ENCODE peak calls at places on chromosomes 3 and 15, in seven cellular contexts. A, U, T, N, S, H and Z are unnamed samples. For H3K27me3, the result is how much of the 10 kb centered on the place peaks cover.

GRCh38 chr15:79007066-79007465 is 62.2 kb upstream of the CTSH start:
- DNase-seq in U (peak), T (peak), N (no peak), H (peak), A (no peak), S (no peak), Z (peak)

GRCh38 chr15:30985081-30985531 is 6.3 kb downstream of the MTMR10 start:
- DNase-seq in N (no peak), H (peak), S (peak), A (no peak), T (peak), U (no peak), Z (no peak)

GRCh38 chr15:48806151-48806550 is 4.7 kb downstream of the CEP152 start:
- DNase-seq in A (no peak), N (no peak), U (no peak), H (no peak), S (no peak), T (no peak), Z (no peak)

GRCh38 chr15:74482661-74483060 is 21.7 kb upstream of the UBL7 start:
- DNase-seq in U (no peak), N (no peak), S (no peak), A (no peak), T (no peak), H (peak), Z (no peak)

GRCh38 chr3:40971191-40972168 is 227.8 kb upstream of the CTNNB1 start:
- DNase-seq in U (peak), S (peak), A (no peak), H (no peak), N (no peak), T (peak), Z (peak)

GRCh38 chr3:124442463-124442862 is 287.8 kb upstream of the UMPS start:
- DNase-seq in U (no peak), N (no peak), S (no peak), H (no peak), A (no peak), T (no peak), Z (no peak)

GRCh38 chr15:87167706-87168105 is 1088.0 kb downstream of the AGBL1 start:
- DNase-seq in T (no peak), H (no peak), N (no peak), S (no peak), A (no peak), U (no peak), Z (no peak)

GRCh38 chr3:186821429-186822367 is 15.4 kb upstream of the RFC4 start:
- DNase-seq in U (no peak), H (peak), N (no peak), T (no peak), A (no peak), S (peak), Z (peak)

GRCh38 chr3:128763967-128764366 is 38.0 kb downstream of the RAB7A start:
- DNase-seq in A (no peak), T (no peak), N (no peak), U (no peak), S (no peak), H (no peak), Z (no peak)

GRCh38 chr3:131537531-131537930 is 34.8 kb upstream of the MRPL3 start:
- DNase-seq in U (no peak), T (no peak), H (no peak), A (no peak), N (no peak), S (no peak), Z (no peak)

GRCh38 chr15:85673326-85673725 is 121.4 kb downstream of the KLHL25 start:
- DNase-seq in N (no peak), H (no peak), S (no peak), A (no peak), T (no peak), U (no peak), Z (no peak)

GRCh38 chr3:194268659-194269487 is 82.3 kb downstream of the CPN2 start:
- DNase-seq in H (no peak), S (no peak), T (peak), A (no peak), N (no peak), U (peak), Z (no peak)

GRCh38 chr3:39505866-39506738 is 38.6 kb downstream of the MOBP start:
- DNase-seq in N (no peak), S (no peak), U (no peak), H (no peak), A (no peak), T (no peak), Z (no peak)

GRCh38 chr15:67043939-67044771 is 21.2 kb upstream of the SMAD3 start:
- DNase-seq in A (no peak), N (no peak), U (no peak), S (peak), T (no peak), H (no peak), Z (no peak)

GRCh38 chr3:132695422-132695821 is 26.8 kb downstream of the NPHP3 start:
- DNase-seq in U (no peak), H (peak), S (no peak), A (no peak), N (no peak), T (no peak), Z (no peak)

GRCh38 chr15:91237493-91237892 is 137.4 kb downstream of the SV2B start:
- DNase-seq in A (no peak), N (no peak), H (no peak), S (no peak), U (no peak), T (no peak), Z (no peak)

GRCh38 chr3:40109641-40110490 is 199.6 kb upstream of the EIF1B start:
- DNase-seq in U (no peak), T (no peak), S (no peak), N (no peak), A (no peak), H (peak), Z (no peak)

GRCh38 chr3:171797265-171797679 is 13.0 kb downstream of the PLD1 start:
- DNase-seq in N (no peak), A (no peak), S (no peak), U (no peak), H (no peak), T (no peak), Z (no peak)

GRCh38 chr3:149454746-149455145 is 19.8 kb upstream of the TM4SF4 start:
- DNase-seq in T (no peak), S (peak), N (no peak), U (no peak), H (no peak), A (no peak), Z (no peak)

GRCh38 chr15:73921257-73921890 is 4.9 kb upstream of the LOXL1 start:
- DNase-seq in S (no peak), H (no peak), N (no peak), A (no peak), T (no peak), U (no peak), Z (peak)

GRCh38 chr3:154275308-154275707 is 49.0 kb downstream of the DHX36 start:
- DNase-seq in A (no peak), H (no peak), N (no peak), U (no peak), T (no peak), S (peak), Z (no peak)

GRCh38 chr3:7917443-7918151 is 584.0 kb upstream of the LMCD1 start:
- DNase-seq in S (no peak), U (no peak), H (no peak), N (no peak), T (no peak), A (no peak), Z (no peak)

DNA sequence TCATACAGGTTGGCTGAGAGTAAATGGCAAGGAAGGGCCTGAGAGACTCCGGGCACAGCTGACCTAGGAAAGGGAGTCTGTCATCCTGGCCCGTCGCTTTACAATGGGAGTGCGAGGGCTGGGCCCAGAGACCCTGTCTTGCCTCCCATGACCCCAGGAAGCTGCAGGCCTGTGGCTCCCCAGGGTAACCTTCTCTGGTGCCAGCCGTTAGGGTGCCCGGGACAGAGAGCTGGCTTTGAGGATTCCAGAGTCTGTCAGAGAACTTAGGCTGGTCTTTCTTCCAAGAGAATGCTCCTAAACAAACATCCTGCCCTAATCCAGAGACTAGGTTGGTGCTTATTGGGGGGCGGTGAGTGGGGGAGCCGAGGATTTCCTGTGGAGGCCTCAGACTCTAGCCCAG is 18.5 kb downstream of the ZNF710 start:
- DNase-seq in S (no peak), T (peak), H (no peak), U (peak), A (no peak), N (no peak), Z (no peak)
- H3K27ac ChIP-seq in S (no peak), T (peak), H (no peak), U (peak), A (no peak), N (no peak), Z (peak)

DNA sequence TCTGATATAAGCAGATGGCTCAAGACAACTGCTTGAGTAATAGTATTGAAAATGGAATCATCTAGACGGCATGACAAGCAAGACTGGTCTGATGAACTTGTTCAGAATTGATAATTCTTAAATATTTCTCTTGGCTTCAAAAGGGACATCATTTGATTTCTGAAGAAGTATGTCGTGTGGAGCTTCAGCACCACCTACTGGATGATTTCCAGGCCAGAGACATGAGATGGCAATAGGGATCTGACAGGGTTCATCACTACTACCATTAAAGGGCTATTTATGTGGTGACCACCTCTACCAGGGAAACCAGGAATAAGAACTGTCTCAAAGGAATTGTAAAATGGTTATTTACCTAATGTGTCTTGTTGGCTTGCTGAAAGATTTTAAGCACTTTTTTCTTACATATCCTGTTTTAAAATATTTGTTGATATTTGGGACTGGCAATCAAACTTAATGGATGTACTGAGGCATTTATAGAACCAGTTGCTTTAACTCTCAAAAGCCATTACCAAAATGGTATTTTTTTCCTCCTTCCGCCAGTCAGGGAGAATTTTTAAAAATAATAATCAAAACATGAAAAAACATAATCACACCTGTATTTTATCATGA is 99.5 kb upstream of the FAM98B start:
- DNase-seq in T (peak), H (peak), U (peak), S (peak), A (peak), N (peak), Z (no peak)
- H3K27me3 ChIP-seq in T (under half), H (under half), U (under half), S (under half), A (under half), N (under half), Z (under half)

GRCh38 chr15:63857459-63857856 is 23.7 kb upstream of the HERC1 start:
- DNase-seq in A (no peak), N (no peak), H (peak), S (peak), T (no peak), U (no peak), Z (no peak)
- H3K27ac ChIP-seq in A (no peak), N (no peak), H (peak), S (no peak), T (peak), U (no peak), Z (no peak)

DNA sequence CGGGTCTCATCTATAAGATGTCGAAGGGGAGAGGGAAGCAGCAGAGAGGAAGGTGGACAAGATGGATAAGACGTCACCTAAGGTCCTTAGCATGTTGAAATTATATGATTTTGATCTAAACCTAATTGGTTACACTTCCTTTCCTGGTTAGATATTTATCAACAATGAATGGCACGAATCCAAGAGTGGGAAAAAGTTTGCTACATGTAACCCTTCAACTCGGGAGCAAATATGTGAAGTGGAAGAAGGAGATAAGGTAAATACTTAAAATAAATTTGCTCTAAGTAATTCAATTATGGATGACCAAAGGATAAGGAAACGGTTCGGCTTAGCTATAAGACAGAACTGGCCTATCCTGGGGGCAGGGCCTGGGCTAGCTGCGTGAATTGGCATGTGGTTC is 5.5 kb downstream of the ALDH1A3 start:
- DNase-seq in H (no peak), A (no peak), N (no peak), S (no peak), U (no peak), T (no peak), Z (no peak)
- H3K27me3 ChIP-seq in H (under half), A (under half), N (under half), S (under half), U (under half), T (half or more), Z (under half)

GRCh38 chr15:71686221-71687050 is 123.9 kb upstream of the NR2E3 start:
- DNase-seq in N (no peak), A (no peak), S (no peak), T (no peak), H (no peak), U (no peak), Z (no peak)

GRCh38 chr15:71685420-71685993 is 124.8 kb upstream of the NR2E3 start:
- DNase-seq in N (no peak), S (peak), U (no peak), H (no peak), T (no peak), A (no peak), Z (no peak)

GRCh38 chr15:71688509-71689094 is 121.8 kb upstream of the NR2E3 start:
- DNase-seq in A (no peak), T (no peak), S (no peak), U (no peak), H (no peak), N (no peak), Z (no peak)

GRCh38 chr15:71691322-71691699 is 119.0 kb upstream of the NR2E3 start:
- DNase-seq in S (no peak), T (no peak), U (no peak), N (no peak), A (no peak), H (no peak), Z (no peak)

DNA sequence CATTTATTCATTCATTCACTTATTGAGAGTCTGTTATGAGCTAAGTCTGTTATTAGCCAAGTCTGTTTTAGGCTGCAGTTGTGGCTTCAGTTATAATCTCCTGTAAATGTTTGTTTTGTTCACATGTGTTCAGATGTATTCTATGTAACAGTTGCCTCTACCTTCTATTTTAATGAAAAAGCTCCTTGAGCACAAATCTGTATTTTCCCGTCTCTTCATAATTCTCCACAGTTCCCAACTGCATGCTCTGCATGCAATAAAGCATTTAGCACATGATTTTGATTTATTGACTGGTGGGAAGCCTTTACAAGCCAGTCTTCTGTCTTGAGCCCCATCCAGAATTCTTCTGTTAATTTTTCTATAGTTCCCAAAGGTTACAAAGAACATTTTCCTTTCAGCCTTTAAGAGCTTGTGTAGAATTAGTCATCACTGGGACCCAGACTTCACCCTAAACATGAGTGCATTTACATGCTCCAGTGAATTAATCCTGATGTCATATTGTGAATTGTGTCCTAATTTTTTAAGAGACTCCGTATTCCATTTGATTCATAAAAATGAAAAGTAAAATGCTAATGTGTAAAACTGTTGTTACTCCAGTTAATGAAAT is 122.3 kb upstream of the NR2E3 start:
- DNase-seq in T (no peak), S (peak), N (no peak), H (no peak), U (no peak), A (no peak), Z (no peak)
- H3K27ac ChIP-seq in T (no peak), S (no peak), N (no peak), H (peak), U (no peak), A (no peak), Z (no peak)

GRCh38 chr3:10817506-10817905 is 1.5 kb downstream of the SLC6A11 start:
- DNase-seq in A (no peak), N (no peak), U (no peak), S (no peak), T (no peak), H (peak), Z (no peak)
- H3K27me3 ChIP-seq in A (under half), N (under half), U (under half), S (under half), T (under half), H (under half), Z (under half)

GRCh38 chr3:134350861-134351311 is 23.4 kb downstream of the AMOTL2 start:
- DNase-seq in U (peak), A (no peak), H (no peak), N (no peak), T (no peak), S (no peak), Z (peak)

GRCh38 chr3:134353831-134354611 is 20.2 kb downstream of the AMOTL2 start:
- DNase-seq in S (no peak), A (no peak), U (peak), T (peak), H (no peak), N (no peak), Z (no peak)

GRCh38 chr3:134351421-134351820 is 22.8 kb downstream of the AMOTL2 start:
- DNase-seq in H (no peak), A (no peak), N (no peak), T (no peak), S (no peak), U (no peak), Z (peak)

GRCh38 chr3:134353171-134353825 is 20.9 kb downstream of the AMOTL2 start:
- DNase-seq in T (no peak), S (no peak), N (no peak), A (no peak), U (no peak), H (no peak), Z (no peak)

DNA sequence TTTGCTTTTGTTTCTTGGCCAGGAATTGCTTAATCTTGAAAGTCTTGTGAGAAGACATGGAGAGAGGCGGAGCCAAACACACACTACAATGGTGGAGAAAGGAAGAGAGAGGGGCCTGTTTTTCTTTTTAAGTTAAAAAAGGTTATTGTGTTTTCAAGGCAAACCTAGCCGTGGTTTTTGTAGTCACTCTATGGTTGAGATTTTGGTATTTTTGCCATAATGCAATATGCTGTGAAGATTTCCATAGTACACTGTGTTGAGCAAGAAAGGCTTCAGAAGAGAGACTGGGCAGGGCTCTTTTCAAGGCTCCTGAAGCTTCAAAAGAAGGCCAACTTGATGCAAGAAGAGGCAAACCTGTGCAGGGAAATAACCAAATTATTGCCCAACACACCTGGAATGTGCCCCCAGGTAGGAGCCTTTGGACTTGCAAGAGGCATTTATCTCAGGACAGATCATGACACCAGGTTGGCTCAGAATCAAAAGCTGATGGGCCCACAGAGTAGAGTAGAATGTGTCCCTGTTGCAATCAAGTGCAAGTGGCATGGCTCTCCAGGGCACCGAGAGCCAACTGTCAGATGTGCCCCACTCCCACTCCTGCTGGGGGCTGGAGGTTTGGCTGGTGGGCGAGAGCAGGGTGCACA is 22.1 kb downstream of the AMOTL2 start:
- DNase-seq in H (no peak), S (no peak), U (peak), N (no peak), A (no peak), T (no peak), Z (no peak)
- H3K27ac ChIP-seq in H (peak), S (no peak), U (peak), N (no peak), A (no peak), T (no peak), Z (peak)

GRCh38 chr3:12296511-12296910 is 7.6 kb downstream of the PPARG start:
- DNase-seq in S (no peak), H (no peak), N (no peak), A (no peak), U (no peak), T (no peak), Z (no peak)

GRCh38 chr3:12288466-12289129 is at the start of gene PPARG:
- DNase-seq in U (no peak), N (no peak), T (peak), S (peak), A (no peak), H (peak), Z (peak)

GRCh38 chr3:12289562-12289961 is 692 bp downstream of the PPARG start:
- DNase-seq in A (no peak), T (no peak), U (no peak), N (no peak), H (no peak), S (no peak), Z (no peak)

GRCh38 chr3:12294885-12295580 is 6.2 kb downstream of the PPARG start:
- DNase-seq in S (peak), H (no peak), U (no peak), T (no peak), A (no peak), N (no peak), Z (no peak)

DNA sequence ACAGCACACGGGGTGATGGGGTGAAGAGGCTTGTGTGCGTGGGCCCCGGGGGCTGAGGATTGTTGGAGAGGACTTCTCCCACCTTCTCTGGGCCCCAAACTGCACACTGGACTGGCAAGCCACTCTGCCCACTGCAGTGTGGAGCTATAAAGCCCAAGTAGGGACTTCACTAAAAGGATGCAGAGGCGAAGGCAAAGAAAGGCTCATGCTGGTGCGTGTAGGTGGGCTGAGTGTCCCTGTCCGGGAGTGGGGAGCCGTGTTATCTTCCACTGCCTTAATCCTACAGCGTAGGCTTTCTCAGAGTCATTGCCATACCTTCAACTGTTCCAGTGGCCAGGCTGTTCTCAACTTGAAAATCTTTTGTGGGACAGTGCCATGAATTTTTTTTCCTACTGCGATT is 3.9 kb downstream of the PPARG start:
- DNase-seq in H (no peak), S (no peak), U (no peak), A (no peak), T (no peak), N (no peak), Z (no peak)
- H3K27me3 ChIP-seq in H (under half), S (under half), U (under half), A (under half), T (under half), N (under half), Z (under half)

GRCh38 chr3:47932431-47932830 is 83.8 kb downstream of the MAP4 start:
- DNase-seq in A (no peak), U (no peak), T (no peak), S (peak), N (no peak), H (no peak), Z (no peak)
- H3K27ac ChIP-seq in A (no peak), U (no peak), T (no peak), S (no peak), N (no peak), H (no peak), Z (no peak)